ENCODE peak calls at places on chromosomes 11 and 22, in four cellular contexts. A is fibroblast of lung, Z is IMR-90, I is tibial nerve. B is an unnamed sample. For H3K4me1, the result is how much of the 10 kb centered on the place peaks cover.

GRCh38 chr11:16804104-16804947 is 65.9 kb downstream of the C11orf58 start:
- DNase-seq in A (peak), Z (no peak), I (no peak), B (no peak)

GRCh38 chr11:33892906-33893594 is 1.2 kb upstream of the LMO2 start:
- DNase-seq in A (no peak), Z (no peak), I (no peak), B (no peak)

GRCh38 chr11:18522388-18522787 is 4.4 kb downstream of the TSG101 start:
- DNase-seq in A (no peak), Z (no peak), I (no peak), B (peak)

GRCh38 chr11:35088676-35089075 is 50.3 kb upstream of the CD44 start:
- DNase-seq in A (no peak), Z (peak), I (no peak), B (no peak)

GRCh38 chr11:88266157-88266556 is 71.4 kb downstream of the CTSC start:
- DNase-seq in A (no peak), Z (no peak), I (no peak), B (no peak)

GRCh38 chr11:83881428-83881827 is 595.3 kb upstream of the CCDC90B start:
- DNase-seq in A (no peak), Z (no peak), I (no peak), B (peak)

GRCh38 chr22:25332386-25332785 is 112.9 kb downstream of the CRYBB2 start:
- DNase-seq in A (no peak), Z (no peak), I (no peak), B (no peak)

GRCh38 chr22:39351689-39352214 is 2.0 kb downstream of the SYNGR1 start:
- DNase-seq in A (no peak), Z (peak), I (no peak), B (peak)

GRCh38 chr22:27113211-27114030 is 456.0 kb downstream of the MIAT start:
- DNase-seq in A (peak), Z (peak), I (peak), B (peak)

GRCh38 chr11:95066721-95067041 is at the start of gene SRSF8:
- DNase-seq in A (no peak), Z (no peak), I (no peak), B (no peak)

GRCh38 chr22:25402501-25403283 is 161.8 kb upstream of the GRK3 start:
- DNase-seq in A (peak), Z (peak), I (no peak), B (peak)

GRCh38 chr22:27885977-27886842 is 32.8 kb downstream of the PITPNB start:
- DNase-seq in A (peak), Z (peak), I (peak), B (peak)

GRCh38 chr22:32323513-32324164 is 34.0 kb upstream of the RFPL3 start:
- DNase-seq in A (no peak), Z (no peak), I (no peak), B (no peak)

GRCh38 chr11:131506376-131506775 is 136.0 kb downstream of the NTM start:
- DNase-seq in A (no peak), Z (no peak), I (no peak), B (no peak)

GRCh38 chr11:9691865-9692264 is 28.0 kb downstream of the SWAP70 start:
- DNase-seq in A (peak), Z (peak), I (no peak), B (no peak)

GRCh38 chr22:27603823-27604190 is 197.7 kb downstream of the MN1 start:
- DNase-seq in A (no peak), Z (no peak), I (no peak), B (no peak)

GRCh38 chr22:39674536-39674935 is 104.0 kb downstream of the CACNA1I start:
- DNase-seq in A (no peak), Z (peak), I (no peak), B (peak)

GRCh38 chr11:109423860-109424190 is 1.8 kb downstream of the C11orf87 start:
- DNase-seq in A (no peak), Z (no peak), I (no peak), B (no peak)

GRCh38 chr11:71179877-71180276 is 72.5 kb downstream of the SHANK2 start:
- DNase-seq in A (no peak), Z (no peak), I (no peak), B (no peak)

GRCh38 chr22:47043835-47044721 is 281.6 kb downstream of the TBC1D22A start:
- DNase-seq in A (peak), Z (peak), I (no peak), B (peak)

GRCh38 chr11:45411221-45411946 is 125.2 kb upstream of the SYT13 start:
- DNase-seq in A (peak), Z (peak), I (no peak), B (peak)

GRCh38 chr11:96091476-96091875 is 167.6 kb upstream of the MTMR2 start:
- DNase-seq in A (no peak), Z (peak), I (no peak), B (peak)

GRCh38 chr11:115083129-115083823 is 404.9 kb downstream of the NXPE2 start:
- DNase-seq in A (no peak), Z (no peak), I (no peak), B (peak)

GRCh38 chr11:62854013-62854824 is 14.8 kb upstream of the WDR74 start:
- DNase-seq in A (no peak), Z (no peak), I (no peak), B (no peak)

GRCh38 chr11:47185305-47186075 is 744 bp downstream of the PACSIN3 start:
- DNase-seq in A (peak), Z (peak), I (peak), B (peak)

GRCh38 chr11:128544625-128545024 is 42.7 kb downstream of the ETS1 start:
- DNase-seq in A (peak), Z (peak), I (no peak), B (peak)

GRCh38 chr11:121478895-121479281 is 26.1 kb upstream of the SORL1-AS1 start:
- DNase-seq in A (no peak), Z (no peak), I (no peak), B (no peak)

GRCh38 chr11:9208726-9209501 is 56.2 kb downstream of the DENND5A start:
- DNase-seq in A (no peak), Z (no peak), I (no peak), B (no peak)

GRCh38 chr11:131744847-131745246 is 374.4 kb downstream of the NTM start:
- DNase-seq in A (peak), Z (peak), I (no peak), B (no peak)

GRCh38 chr11:124859171-124859570 is 6.1 kb upstream of the ROBO3 start:
- DNase-seq in A (no peak), Z (no peak), I (no peak), B (no peak)

GRCh38 chr11:70912226-70912840 is 340.0 kb downstream of the SHANK2 start:
- DNase-seq in A (no peak), Z (peak), I (no peak), B (no peak)

GRCh38 chr11:20599424-20600346 is at the start of gene SLC6A5:
- DNase-seq in A (peak), Z (peak), I (no peak), B (peak)

GRCh38 chr22:23750744-23751440 is at the start of gene ZNF70:
- DNase-seq in A (peak), Z (peak), I (peak), B (peak)
- H3K4me1 ChIP-seq in A (under half), Z (under half), I (under half), B (under half)

GRCh38 chr11:123303924-123304323 is 108.9 kb upstream of the CLMP start:
- DNase-seq in A (no peak), Z (no peak), I (no peak), B (no peak)
- H3K4me3 ChIP-seq in A (no peak), Z (no peak), I (no peak), B (no peak)

DNA sequence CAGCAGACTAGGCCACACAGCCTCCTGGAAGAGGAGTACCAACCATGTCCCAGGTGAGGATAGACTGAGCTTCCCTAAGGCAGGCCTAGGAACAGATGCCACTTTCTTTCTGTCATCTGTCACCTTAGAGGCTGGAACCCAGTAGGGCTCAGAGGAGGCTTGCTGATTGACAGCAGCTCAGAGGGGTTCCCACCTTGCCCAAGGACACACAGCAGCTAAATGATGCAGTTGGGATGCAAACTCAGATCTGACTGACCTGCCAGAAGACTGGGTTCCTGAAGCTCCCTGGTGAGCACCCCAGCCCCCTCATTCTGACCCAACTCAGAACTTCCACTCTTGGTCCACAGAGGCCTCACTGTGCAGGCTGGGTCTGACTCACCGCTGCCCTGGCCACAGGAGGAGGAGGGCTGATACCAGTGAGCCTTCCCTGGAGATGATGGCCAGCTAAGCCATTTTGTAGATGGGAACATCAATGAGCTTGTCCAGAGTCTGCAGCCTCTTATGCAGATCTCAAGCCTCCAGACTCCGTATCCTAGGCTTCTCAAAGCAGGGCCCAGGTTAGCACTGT is 14.0 kb downstream of the CAPN5 start:
- DNase-seq in A (no peak), Z (peak), I (no peak), B (no peak)
- H3K4me1 ChIP-seq in A (under half), Z (under half), I (under half), B (under half)

GRCh38 chr11:3083321-3083720 is 26.1 kb upstream of the CARS1 start:
- DNase-seq in A (no peak), Z (no peak), I (no peak), B (no peak)

GRCh38 chr11:3077846-3078440 is 20.7 kb upstream of the CARS1 start:
- DNase-seq in A (no peak), Z (no peak), I (no peak), B (no peak)

GRCh38 chr11:3080733-3081385 is 23.6 kb upstream of the CARS1 start:
- DNase-seq in A (no peak), Z (no peak), I (no peak), B (no peak)

GRCh38 chr11:3080104-3080503 is 22.9 kb upstream of the CARS1 start:
- DNase-seq in A (no peak), Z (peak), I (no peak), B (no peak)

GRCh38 chr11:3081386-3081751 is 24.1 kb upstream of the CARS1 start:
- DNase-seq in A (no peak), Z (no peak), I (no peak), B (no peak)
- H3K4me3 ChIP-seq in A (no peak), Z (no peak), I (no peak), B (no peak)

DNA sequence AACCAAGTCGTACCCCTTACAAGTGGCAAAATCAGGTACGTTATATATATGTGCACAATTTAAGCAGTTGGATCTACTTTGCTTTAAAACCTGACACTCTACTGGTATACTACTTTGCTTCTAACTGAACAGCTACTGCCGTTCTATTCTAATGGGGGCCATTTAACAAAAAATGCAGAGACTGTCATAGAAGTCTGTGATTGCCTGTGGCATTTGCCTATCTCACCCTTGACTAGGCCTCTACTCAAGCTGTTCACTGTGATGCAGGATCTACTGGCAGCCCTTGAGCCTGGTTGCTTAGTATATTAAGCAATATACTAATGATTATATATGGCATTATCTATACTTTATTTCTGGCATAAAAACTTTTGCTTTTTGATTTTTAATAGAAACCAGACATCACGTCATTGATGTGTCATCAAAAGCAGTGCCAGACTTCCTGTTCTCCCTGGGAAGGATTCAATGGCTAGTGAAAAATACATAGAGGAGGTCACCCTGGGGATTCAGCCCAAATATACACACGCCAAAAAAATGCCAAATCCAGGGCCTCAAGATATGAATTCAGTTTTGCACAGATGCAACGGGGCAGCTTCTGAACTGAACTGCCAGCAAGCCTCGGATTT is 40.0 kb upstream of the FIBIN start:
- DNase-seq in A (peak), Z (peak), I (no peak), B (peak)
- H3K4me1 ChIP-seq in A (under half), Z (under half), I (under half), B (under half)

DNA sequence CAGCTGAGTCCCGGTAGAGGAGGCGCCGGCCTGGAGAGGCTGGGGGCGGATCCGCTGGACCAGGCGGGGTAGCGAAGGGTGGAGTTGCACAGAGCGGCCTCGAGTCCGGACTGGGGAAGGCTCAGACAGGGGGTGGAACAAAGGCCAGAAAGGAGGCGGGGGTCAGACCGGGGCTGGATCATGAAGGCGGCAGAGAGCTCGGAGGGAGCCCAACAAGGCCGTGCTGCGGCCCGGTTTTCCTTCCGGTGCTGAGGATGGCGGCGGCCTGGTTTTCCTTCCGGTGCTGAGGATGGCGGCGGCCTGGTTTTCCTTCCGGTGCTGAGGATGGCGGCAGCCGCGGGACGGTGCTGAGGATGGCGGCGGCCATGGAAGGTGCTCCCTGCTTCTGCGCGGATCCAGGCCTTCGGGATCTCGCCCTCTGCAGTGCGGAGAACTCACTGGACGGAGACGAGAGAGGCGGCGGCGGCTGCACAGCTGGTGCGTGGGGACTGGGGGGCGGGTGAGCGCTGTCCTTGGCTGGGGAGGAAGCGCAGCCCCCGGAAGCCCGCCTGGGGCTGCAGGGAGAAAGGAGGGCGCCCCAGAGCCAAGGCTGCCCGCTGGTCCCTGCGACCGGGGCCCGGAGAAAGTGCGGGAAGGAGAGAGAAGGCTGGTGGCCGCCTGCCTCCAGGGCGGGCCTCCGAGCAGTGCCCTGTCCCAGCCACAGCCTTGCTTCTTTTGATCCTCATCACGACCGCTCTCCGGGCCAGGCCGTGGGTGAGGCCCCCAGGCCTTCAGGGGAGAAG is 350.4 kb upstream of the B3GAT1 start:
- DNase-seq in A (peak), Z (peak), I (no peak), B (no peak)
- H3K4me3 ChIP-seq in A (no peak), Z (peak), I (no peak), B (no peak)

GRCh38 chr11:65391007-65391406 is 4.6 kb downstream of the FRMD8 start:
- DNase-seq in A (peak), Z (peak), I (no peak), B (peak)
- H3K4me1 ChIP-seq in A (under half), Z (under half), I (half or more), B (under half)

DNA sequence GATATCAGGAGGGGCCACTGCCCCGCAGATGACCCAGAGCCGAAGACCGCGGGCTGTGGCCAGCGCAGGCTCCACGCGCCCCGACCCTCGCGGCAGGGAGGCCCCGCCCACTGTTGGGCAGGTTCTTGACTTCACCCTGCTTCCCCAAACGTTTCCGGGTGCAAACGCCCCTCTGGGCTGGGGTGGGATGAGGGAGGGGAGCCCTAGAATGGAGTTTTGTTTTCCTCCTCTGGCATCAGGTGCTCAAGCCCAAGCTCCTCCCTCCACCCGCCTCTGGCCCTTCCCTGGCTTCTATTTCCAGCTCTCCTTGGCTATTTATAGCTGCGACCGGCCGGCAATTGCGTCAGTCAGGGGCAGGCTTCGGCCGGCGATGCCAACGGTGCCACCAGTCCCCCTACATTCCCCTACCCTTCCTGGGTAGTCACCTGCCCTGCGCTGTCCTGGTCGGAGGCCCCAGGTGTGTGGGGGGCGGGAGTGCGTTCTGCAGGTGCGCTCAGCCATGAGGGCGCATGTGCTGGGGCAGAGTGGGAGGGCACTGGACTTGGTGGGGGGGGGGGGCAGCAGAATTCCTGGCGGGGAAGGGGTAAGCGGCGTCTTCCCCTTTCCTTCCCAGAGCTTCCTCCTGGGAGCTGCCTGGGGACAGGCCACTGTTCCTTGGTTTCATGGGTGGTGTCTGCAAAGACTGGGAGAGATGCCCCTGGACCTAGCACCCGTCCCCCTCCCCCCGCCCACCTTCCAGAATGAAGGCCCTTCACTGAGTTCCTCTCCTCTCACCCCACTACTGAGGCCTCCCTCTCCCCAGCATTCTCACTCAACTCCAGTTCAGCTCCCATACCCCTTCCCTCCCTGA is 23.6 kb downstream of the DUSP8 start:
- DNase-seq in A (peak), Z (peak), I (no peak), B (no peak)
- H3K4me3 ChIP-seq in A (no peak), Z (no peak), I (no peak), B (no peak)

GRCh38 chr22:22682807-22683667 is 38.6 kb downstream of the GGTLC2 start:
- DNase-seq in A (peak), Z (peak), I (no peak), B (no peak)

GRCh38 chr22:22682196-22682595 is 37.8 kb downstream of the GGTLC2 start:
- DNase-seq in A (no peak), Z (no peak), I (no peak), B (no peak)

GRCh38 chr22:22685586-22685985 is 41.2 kb downstream of the GGTLC2 start:
- DNase-seq in A (no peak), Z (no peak), I (no peak), B (no peak)

GRCh38 chr22:22684605-22685561 is 40.5 kb downstream of the GGTLC2 start:
- DNase-seq in A (peak), Z (peak), I (no peak), B (no peak)

DNA sequence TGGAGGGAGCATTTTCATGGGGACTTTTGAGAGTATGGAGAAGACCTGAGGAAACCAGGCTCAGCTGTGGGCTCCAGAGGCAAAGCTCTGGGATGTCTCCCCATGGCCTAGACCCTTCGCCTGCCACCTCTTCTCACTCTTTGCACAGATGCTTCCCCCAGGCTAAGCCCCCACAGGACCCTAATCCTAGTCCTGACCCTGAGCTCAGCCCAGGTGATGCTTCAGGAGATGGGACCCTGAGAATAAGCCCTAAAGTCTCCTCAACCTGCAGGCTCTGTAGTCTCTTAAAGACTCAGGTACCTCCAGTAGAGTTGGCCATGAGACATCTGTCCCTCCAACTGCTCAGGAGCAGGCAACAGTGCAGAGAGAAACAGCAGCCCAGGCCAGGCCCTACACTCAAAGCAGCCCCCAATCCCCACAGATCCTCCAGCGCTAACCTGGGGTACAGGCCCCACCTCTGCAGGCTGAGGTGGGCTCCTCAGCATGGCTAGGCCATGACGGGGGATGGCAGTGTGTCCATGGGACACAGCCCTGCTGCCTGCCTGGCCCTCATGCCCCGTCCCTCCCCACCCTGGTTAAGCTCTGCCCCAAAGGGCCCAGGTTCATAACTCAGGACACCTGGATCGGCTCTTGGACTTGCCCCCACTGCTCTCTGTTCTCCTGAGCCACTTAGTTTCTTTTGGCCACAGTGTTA is 39.4 kb downstream of the GGTLC2 start:
- DNase-seq in A (no peak), Z (no peak), I (no peak), B (no peak)
- H3K4me1 ChIP-seq in A (under half), Z (under half), I (under half), B (under half)